ENCODE peak calls at places on chromosomes 16 and 17, in nine cellular contexts. J, O, W, D, M, I, H, P and Z are unnamed samples.

GRCh38 chr17:80720624-80721577 is 176.3 kb downstream of the RPTOR start:
- DNase-seq in O (no peak), I (no peak), J (peak; percentile 39), M (peak; percentile 86), P (no peak), W (peak; percentile 56), D (peak; percentile 76), H (no peak), Z (peak; percentile 81)

GRCh38 chr17:66789961-66790421 is 44.9 kb upstream of the CACNG5 start:
- DNase-seq in M (peak; percentile 27), W (no peak), O (no peak), D (no peak), J (no peak), P (no peak), I (no peak), H (no peak), Z (peak; percentile 4)

GRCh38 chr17:40178021-40178601 is 841 bp downstream of the RAPGEFL1 start:
- DNase-seq in W (peak; percentile 16), J (no peak), O (no peak), P (no peak), I (no peak), M (no peak), D (no peak), H (peak; percentile 69), Z (no peak)

GRCh38 chr16:56136256-56136655 is 55.0 kb upstream of the GNAO1 start:
- DNase-seq in H (no peak), D (no peak), I (no peak), J (no peak), M (no peak), O (no peak), P (no peak), W (no peak), Z (no peak)

GRCh38 chr17:74157366-74157765 is 46.1 kb upstream of the RPL38 start:
- DNase-seq in D (no peak), J (no peak), I (no peak), M (no peak), H (no peak), O (no peak), P (no peak), W (no peak), Z (no peak)

GRCh38 chr17:74123350-74123749 is 80.1 kb upstream of the RPL38 start:
- DNase-seq in H (no peak), P (no peak), O (no peak), W (no peak), M (no peak), J (no peak), D (no peak), I (no peak), Z (peak; percentile 2)

GRCh38 chr16:20225334-20225733 is 102.0 kb downstream of the GP2 start:
- DNase-seq in D (no peak), W (no peak), H (no peak), M (no peak), P (no peak), I (no peak), O (no peak), J (no peak), Z (no peak)

GRCh38 chr17:27572665-27573064 is 58.3 kb upstream of the LGALS9 start:
- DNase-seq in H (no peak), I (no peak), J (no peak), P (no peak), W (no peak), M (peak; percentile 77), O (no peak), D (peak; percentile 83), Z (peak; percentile 54)

GRCh38 chr17:51322390-51323029 is 62.2 kb downstream of the UTP18 start:
- DNase-seq in O (no peak), P (no peak), I (no peak), M (peak; percentile 7), J (no peak), D (no peak), W (peak; percentile 48), H (no peak), Z (peak; percentile 45)

GRCh38 chr16:75311383-75311938 is 60.0 kb upstream of the BCAR1 start:
- DNase-seq in P (no peak), O (no peak), W (no peak), J (no peak), H (no peak), M (peak; percentile 36), I (no peak), D (no peak), Z (no peak)

GRCh38 chr16:85082553-85083050 is 29.7 kb downstream of the CIBAR2 start:
- DNase-seq in H (peak; percentile 46), M (no peak), W (no peak), P (no peak), I (no peak), J (no peak), D (no peak), O (no peak), Z (no peak)

GRCh38 chr17:32569171-32570080 is 82.6 kb downstream of the CDK5R1 start:
- DNase-seq in P (no peak), J (no peak), D (no peak), O (no peak), I (no peak), W (no peak), M (no peak), H (no peak), Z (peak; percentile 75)

GRCh38 chr17:38428643-38429371 is 543 bp downstream of the ARHGAP23 start:
- DNase-seq in D (no peak), P (peak; percentile 88), O (peak; percentile 80), I (peak; percentile 88), H (no peak), M (peak; percentile 46), J (no peak), W (no peak), Z (peak; percentile 66)

GRCh38 chr17:79928502-79929256 is 89.4 kb upstream of the CBX4 start:
- DNase-seq in W (no peak), I (no peak), D (no peak), P (no peak), O (no peak), M (no peak), H (no peak), J (no peak), Z (no peak)

GRCh38 chr17:75679706-75680201 is 12.6 kb downstream of the SAP30BP start:
- DNase-seq in J (peak; percentile 65), O (no peak), P (no peak), M (no peak), D (no peak), W (no peak), I (peak; percentile 71), H (no peak), Z (no peak)

GRCh38 chr16:75256871-75257343 is 5.5 kb upstream of the BCAR1 start:
- DNase-seq in P (no peak), W (no peak), O (peak; percentile 55), J (no peak), D (no peak), H (peak; percentile 39), I (peak; percentile 63), M (peak; percentile 62), Z (no peak)

GRCh38 chr16:67781548-67781921 is 24.8 kb downstream of the RANBP10 start:
- DNase-seq in M (no peak), P (no peak), H (no peak), O (no peak), W (no peak), J (no peak), I (no peak), D (peak; percentile 11), Z (no peak)

GRCh38 chr17:44198721-44199552 is 747 bp downstream of the ATXN7L3 start:
- DNase-seq in M (peak; percentile 28), O (peak; percentile 79), D (peak; percentile 61), P (peak; percentile 48), J (peak; percentile 61), H (peak; percentile 61), I (peak; percentile 44), W (peak; percentile 36), Z (peak; percentile 43)

GRCh38 chr17:43398724-43399595 is at the start of gene ARL4D:
- DNase-seq in M (peak; percentile 70), O (peak; percentile 94), P (peak; percentile 34), J (peak; percentile 85), D (peak; percentile 86), W (peak; percentile 86), H (peak; percentile 88), I (peak; percentile 89), Z (peak; percentile 77)

GRCh38 chr16:13148294-13148693 is 246.9 kb downstream of the SHISA9 start:
- DNase-seq in I (no peak), M (no peak), W (no peak), J (no peak), H (no peak), O (no peak), D (no peak), P (no peak), Z (no peak)

GRCh38 chr16:4894276-4895150 is 42.4 kb downstream of the PPL start:
- DNase-seq in D (no peak), P (no peak), O (no peak), M (no peak), W (no peak), I (no peak), J (no peak), H (no peak), Z (peak; percentile 26)

GRCh38 chr17:67246648-67247415 is 1.8 kb upstream of the HELZ start:
- DNase-seq in H (peak; percentile 50), W (no peak), M (peak; percentile 60), P (no peak), O (no peak), D (peak; percentile 30), J (peak; percentile 80), I (no peak), Z (peak; percentile 46)

GRCh38 chr17:35906559-35907265 is 23.9 kb downstream of the RDM1 start:
- DNase-seq in J (no peak), O (no peak), I (no peak), M (no peak), W (no peak), P (no peak), D (no peak), H (no peak), Z (no peak)

GRCh38 chr16:396605-397004 is 394 bp upstream of the NME4 start:
- DNase-seq in O (peak; percentile 66), M (peak; percentile 41), I (peak; percentile 43), J (peak; percentile 49), D (no peak), P (peak; percentile 13), H (peak; percentile 59), W (peak; percentile 61), Z (peak; percentile 50)

GRCh38 chr17:27807567-27808470 is 7.5 kb upstream of the NOS2 start:
- DNase-seq in W (no peak), J (peak; percentile 77), D (peak; percentile 73), M (no peak), O (no peak), I (no peak), P (no peak), H (no peak), Z (peak; percentile 31)

GRCh38 chr16:53529529-53529928 is 26.5 kb upstream of the AKTIP start:
- DNase-seq in J (no peak), D (no peak), P (no peak), O (no peak), H (no peak), I (no peak), M (no peak), W (peak; percentile 45), Z (no peak)

GRCh38 chr16:25626172-25626571 is 65.6 kb upstream of the HS3ST4 start:
- DNase-seq in I (no peak), D (no peak), W (no peak), O (no peak), J (no peak), P (no peak), M (no peak), H (no peak), Z (no peak)

GRCh38 chr16:12091569-12092346 is 115.2 kb downstream of the SNX29 start:
- DNase-seq in W (no peak), I (no peak), H (no peak), J (peak; percentile 12), P (no peak), M (no peak), D (no peak), O (peak; percentile 35), Z (no peak)

GRCh38 chr17:80318166-80318565 is 57.5 kb downstream of the RNF213 start:
- DNase-seq in I (no peak), P (no peak), D (no peak), J (no peak), W (no peak), O (peak; percentile 19), H (no peak), M (no peak), Z (no peak)

GRCh38 chr17:72333570-72333969 is 212.8 kb downstream of the SOX9 start:
- DNase-seq in D (no peak), H (no peak), W (no peak), J (no peak), P (no peak), M (no peak), I (no peak), O (no peak), Z (no peak)

GRCh38 chr16:64440421-64440831 is 681.4 kb downstream of the CDH11 start:
- DNase-seq in P (no peak), H (no peak), O (no peak), M (peak; percentile 99), W (no peak), D (no peak), I (no peak), J (no peak), Z (peak; percentile 98)